ENCODE peak calls at places on chromosomes 2 and 18, in six cellular contexts. One of them, this sample, is unnamed.

GRCh38 chr2:62817995-62818713 is 112.6 kb downstream of the EHBP1 start:
- DNase-seq in upper lobe of left lung: no peak
- DNase-seq in colonic mucosa: no peak
- DNase-seq in epithelial cell of esophagus: peak
- DNase-seq in dorsolateral prefrontal cortex: no peak
- DNase-seq in ascending aorta: no peak
- DNase-seq in this sample: no peak

GRCh38 chr2:159317392-159318088 is 31.0 kb upstream of the WDSUB1 start:
- DNase-seq in upper lobe of left lung: no peak
- DNase-seq in colonic mucosa: no peak
- DNase-seq in epithelial cell of esophagus: peak
- DNase-seq in dorsolateral prefrontal cortex: no peak
- DNase-seq in ascending aorta: no peak
- DNase-seq in this sample: no peak

GRCh38 chr2:210443527-210443926 is 33.0 kb downstream of the LANCL1 start:
- DNase-seq in upper lobe of left lung: no peak
- DNase-seq in colonic mucosa: no peak
- DNase-seq in epithelial cell of esophagus: no peak
- DNase-seq in dorsolateral prefrontal cortex: no peak
- DNase-seq in ascending aorta: no peak
- DNase-seq in this sample: no peak

GRCh38 chr18:9642799-9643445 is 28.6 kb upstream of the PPP4R1 start:
- DNase-seq in upper lobe of left lung: no peak
- DNase-seq in colonic mucosa: no peak
- DNase-seq in epithelial cell of esophagus: peak
- DNase-seq in dorsolateral prefrontal cortex: no peak
- DNase-seq in ascending aorta: peak
- DNase-seq in this sample: peak

GRCh38 chr2:189772212-189772611 is 9.6 kb upstream of the OSGEPL1 start:
- DNase-seq in upper lobe of left lung: no peak
- DNase-seq in colonic mucosa: no peak
- DNase-seq in epithelial cell of esophagus: peak
- DNase-seq in dorsolateral prefrontal cortex: no peak
- DNase-seq in ascending aorta: no peak
- DNase-seq in this sample: no peak

GRCh38 chr2:234747833-234748559 is 203.8 kb upstream of the SH3BP4 start:
- DNase-seq in upper lobe of left lung: no peak
- DNase-seq in colonic mucosa: no peak
- DNase-seq in epithelial cell of esophagus: no peak
- DNase-seq in dorsolateral prefrontal cortex: no peak
- DNase-seq in ascending aorta: no peak
- DNase-seq in this sample: no peak

GRCh38 chr2:181656450-181657261 is at the start of gene CERKL:
- DNase-seq in upper lobe of left lung: peak
- DNase-seq in colonic mucosa: peak
- DNase-seq in epithelial cell of esophagus: peak
- DNase-seq in dorsolateral prefrontal cortex: no peak
- DNase-seq in ascending aorta: no peak
- DNase-seq in this sample: no peak

GRCh38 chr2:26911911-26912861 is 58.3 kb upstream of the MAPRE3 start:
- DNase-seq in upper lobe of left lung: no peak
- DNase-seq in colonic mucosa: no peak
- DNase-seq in epithelial cell of esophagus: peak
- DNase-seq in dorsolateral prefrontal cortex: peak
- DNase-seq in ascending aorta: peak
- DNase-seq in this sample: peak

GRCh38 chr2:49028101-49028500 is 126.2 kb downstream of the FSHR start:
- DNase-seq in upper lobe of left lung: no peak
- DNase-seq in colonic mucosa: no peak
- DNase-seq in epithelial cell of esophagus: no peak
- DNase-seq in dorsolateral prefrontal cortex: no peak
- DNase-seq in ascending aorta: no peak
- DNase-seq in this sample: no peak

GRCh38 chr2:228023619-228024018 is 152.2 kb downstream of the DAW1 start:
- DNase-seq in upper lobe of left lung: no peak
- DNase-seq in colonic mucosa: no peak
- DNase-seq in epithelial cell of esophagus: peak
- DNase-seq in dorsolateral prefrontal cortex: no peak
- DNase-seq in ascending aorta: no peak
- DNase-seq in this sample: no peak

GRCh38 chr2:203935568-203935967 is 995 bp upstream of the ICOS start:
- DNase-seq in upper lobe of left lung: no peak
- DNase-seq in colonic mucosa: no peak
- DNase-seq in epithelial cell of esophagus: no peak
- DNase-seq in dorsolateral prefrontal cortex: no peak
- DNase-seq in ascending aorta: no peak
- DNase-seq in this sample: no peak

GRCh38 chr2:97748397-97748796 is 35.0 kb downstream of the ZAP70 start:
- DNase-seq in upper lobe of left lung: no peak
- DNase-seq in colonic mucosa: no peak
- DNase-seq in epithelial cell of esophagus: peak
- DNase-seq in dorsolateral prefrontal cortex: no peak
- DNase-seq in ascending aorta: no peak
- DNase-seq in this sample: no peak

GRCh38 chr2:59887348-59887747 is 666.1 kb downstream of the BCL11A start:
- DNase-seq in upper lobe of left lung: no peak
- DNase-seq in colonic mucosa: peak
- DNase-seq in epithelial cell of esophagus: no peak
- DNase-seq in dorsolateral prefrontal cortex: no peak
- DNase-seq in ascending aorta: no peak
- DNase-seq in this sample: no peak

GRCh38 chr2:147449323-147450080 is 395.3 kb upstream of the ACVR2A start:
- DNase-seq in upper lobe of left lung: no peak
- DNase-seq in colonic mucosa: no peak
- DNase-seq in epithelial cell of esophagus: no peak
- DNase-seq in dorsolateral prefrontal cortex: no peak
- DNase-seq in ascending aorta: no peak
- DNase-seq in this sample: no peak

GRCh38 chr2:120231564-120231973 is 8.4 kb upstream of the TMEM185B start:
- DNase-seq in upper lobe of left lung: no peak
- DNase-seq in colonic mucosa: no peak
- DNase-seq in epithelial cell of esophagus: no peak
- DNase-seq in dorsolateral prefrontal cortex: no peak
- DNase-seq in ascending aorta: peak
- DNase-seq in this sample: no peak

GRCh38 chr2:235396071-235396846 is 97.6 kb upstream of the AGAP1 start:
- DNase-seq in upper lobe of left lung: no peak
- DNase-seq in colonic mucosa: no peak
- DNase-seq in epithelial cell of esophagus: no peak
- DNase-seq in dorsolateral prefrontal cortex: no peak
- DNase-seq in ascending aorta: no peak
- DNase-seq in this sample: no peak

GRCh38 chr2:155424518-155424917 is 726.0 kb downstream of the KCNJ3 start:
- DNase-seq in upper lobe of left lung: no peak
- DNase-seq in colonic mucosa: no peak
- DNase-seq in epithelial cell of esophagus: no peak
- DNase-seq in dorsolateral prefrontal cortex: no peak
- DNase-seq in ascending aorta: no peak
- DNase-seq in this sample: no peak

GRCh38 chr2:104849618-104850097 is 4.3 kb upstream of the POU3F3 start:
- DNase-seq in upper lobe of left lung: no peak
- DNase-seq in colonic mucosa: peak
- DNase-seq in epithelial cell of esophagus: peak
- DNase-seq in dorsolateral prefrontal cortex: peak
- DNase-seq in ascending aorta: no peak
- DNase-seq in this sample: no peak

GRCh38 chr2:43171789-43172188 is 54.6 kb downstream of the ZFP36L2 start:
- DNase-seq in upper lobe of left lung: no peak
- DNase-seq in colonic mucosa: peak
- DNase-seq in epithelial cell of esophagus: no peak
- DNase-seq in dorsolateral prefrontal cortex: peak
- DNase-seq in ascending aorta: no peak
- DNase-seq in this sample: no peak

GRCh38 chr2:41928593-41928992 is 119.2 kb upstream of the PKDCC start:
- DNase-seq in upper lobe of left lung: no peak
- DNase-seq in colonic mucosa: no peak
- DNase-seq in epithelial cell of esophagus: peak
- DNase-seq in dorsolateral prefrontal cortex: no peak
- DNase-seq in ascending aorta: peak
- DNase-seq in this sample: no peak

GRCh38 chr2:220296174-220296573 is 668.7 kb downstream of the SLC4A3 start:
- DNase-seq in upper lobe of left lung: no peak
- DNase-seq in colonic mucosa: no peak
- DNase-seq in epithelial cell of esophagus: peak
- DNase-seq in dorsolateral prefrontal cortex: no peak
- DNase-seq in ascending aorta: no peak
- DNase-seq in this sample: no peak
- TF ChIP-seq CTCF in upper lobe of left lung: no peak
- TF ChIP-seq CTCF in colonic mucosa: no peak
- TF ChIP-seq CTCF in epithelial cell of esophagus: peak
- TF ChIP-seq CTCF in dorsolateral prefrontal cortex: no peak
- TF ChIP-seq CTCF in ascending aorta: no peak
- TF ChIP-seq CTCF in this sample: no peak

DNA sequence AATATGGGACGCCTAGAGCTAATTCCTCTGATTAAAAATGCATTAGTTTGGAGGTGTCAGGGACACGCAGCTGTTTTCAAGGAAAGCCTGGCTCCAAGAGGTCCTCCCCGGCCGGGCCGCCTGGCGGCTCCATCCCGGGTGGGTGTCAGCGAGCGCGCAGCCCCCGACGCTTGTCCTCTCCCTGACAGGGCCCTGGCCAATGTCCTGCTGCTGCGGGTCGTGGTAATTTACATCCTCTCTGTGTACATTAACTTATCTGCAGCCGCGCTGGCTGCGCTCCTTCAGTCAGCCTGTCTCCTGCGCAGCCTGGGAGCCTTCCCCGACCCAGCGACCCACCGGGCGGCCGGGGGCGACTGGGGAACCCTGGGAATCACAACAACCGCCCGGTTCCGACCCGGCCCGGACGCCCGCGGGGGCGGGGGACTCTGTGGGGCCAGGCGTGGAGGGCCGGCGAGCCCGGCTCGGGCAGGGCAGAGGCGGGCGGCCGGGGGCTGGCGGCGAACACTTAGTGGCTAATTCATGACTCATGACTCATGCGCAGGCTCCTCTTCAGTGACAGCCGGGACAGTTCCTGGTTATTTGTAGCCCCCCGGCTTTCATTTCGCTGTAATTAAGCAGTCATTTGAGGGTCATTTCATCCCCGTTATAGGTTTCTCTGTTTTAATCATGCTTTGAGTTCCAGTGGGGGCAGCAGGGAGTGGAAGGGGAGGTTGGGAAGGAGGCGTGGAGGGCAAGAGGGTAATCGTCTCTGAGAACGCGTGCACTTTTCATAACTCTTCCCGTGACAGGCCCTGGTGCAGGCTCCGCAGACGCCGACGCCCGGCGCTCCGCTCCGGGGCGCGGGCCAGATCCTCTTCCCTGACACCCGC is 141.9 kb upstream of the CTAGE1 start:
- DNase-seq in upper lobe of left lung: peak
- DNase-seq in colonic mucosa: peak
- DNase-seq in epithelial cell of esophagus: peak
- DNase-seq in dorsolateral prefrontal cortex: no peak
- DNase-seq in ascending aorta: peak
- DNase-seq in this sample: peak
- TF ChIP-seq CTCF in upper lobe of left lung: peak
- TF ChIP-seq CTCF in colonic mucosa: peak
- TF ChIP-seq CTCF in epithelial cell of esophagus: peak
- TF ChIP-seq CTCF in dorsolateral prefrontal cortex: no peak
- TF ChIP-seq CTCF in ascending aorta: peak
- TF ChIP-seq CTCF in this sample: peak

DNA sequence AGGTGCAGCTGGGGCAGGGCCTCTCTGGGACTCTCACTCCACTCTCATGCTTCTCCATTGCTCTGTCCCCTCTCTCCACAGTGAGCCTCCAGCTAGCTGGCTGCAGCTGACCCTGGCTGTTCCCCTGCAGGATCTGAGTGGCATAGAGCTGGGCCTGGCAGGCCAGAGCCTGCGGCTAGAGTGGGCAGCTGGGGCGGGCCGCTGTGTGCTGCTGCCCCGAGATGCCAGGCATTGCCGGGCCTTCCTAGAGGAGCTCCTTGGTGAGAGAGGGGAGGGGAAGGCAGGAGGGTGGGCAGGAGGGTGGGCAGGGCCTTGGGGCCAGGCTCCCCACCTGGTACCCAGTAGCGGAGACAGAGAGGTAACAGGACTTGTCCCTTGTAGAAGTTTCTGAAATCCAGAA is 13.8 kb upstream of the SLC4A3 start:
- DNase-seq in upper lobe of left lung: no peak
- DNase-seq in colonic mucosa: no peak
- DNase-seq in epithelial cell of esophagus: no peak
- DNase-seq in dorsolateral prefrontal cortex: no peak
- DNase-seq in ascending aorta: no peak
- DNase-seq in this sample: no peak
- TF ChIP-seq CTCF in upper lobe of left lung: no peak
- TF ChIP-seq CTCF in colonic mucosa: no peak
- TF ChIP-seq CTCF in epithelial cell of esophagus: no peak
- TF ChIP-seq CTCF in dorsolateral prefrontal cortex: no peak
- TF ChIP-seq CTCF in ascending aorta: no peak
- TF ChIP-seq CTCF in this sample: no peak

DNA sequence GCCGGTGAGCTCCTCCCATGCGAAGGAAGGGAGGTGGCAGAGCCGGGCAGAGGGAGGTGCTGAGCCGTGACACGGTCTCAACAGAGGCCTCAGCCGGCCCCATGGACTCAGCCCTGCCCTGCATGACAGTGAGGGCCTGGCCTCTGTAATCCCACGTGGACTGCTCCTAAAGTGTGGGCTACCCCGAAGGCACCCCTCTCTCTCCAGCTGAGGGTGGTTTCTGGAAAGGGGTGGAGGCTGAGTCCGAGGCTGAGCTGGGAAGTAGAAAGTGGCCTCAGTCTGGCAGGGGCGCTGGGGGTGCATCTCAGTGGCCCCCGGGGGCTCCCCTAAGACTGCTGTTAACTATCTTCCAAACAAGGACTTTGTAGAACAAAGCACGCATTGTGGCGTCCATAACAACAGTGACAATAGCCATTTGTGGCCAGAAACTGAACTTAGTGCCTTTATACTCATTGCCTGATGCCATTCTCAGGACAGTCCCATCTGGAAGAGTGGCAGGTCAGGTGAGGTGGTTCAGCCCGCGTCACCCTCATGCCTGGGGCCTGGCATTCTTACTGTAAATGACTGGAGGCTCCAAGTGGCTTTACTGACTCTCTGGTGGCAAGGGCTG is 192.4 kb downstream of the TWIST2 start:
- DNase-seq in upper lobe of left lung: no peak
- DNase-seq in colonic mucosa: no peak
- DNase-seq in epithelial cell of esophagus: no peak
- DNase-seq in dorsolateral prefrontal cortex: peak
- DNase-seq in ascending aorta: no peak
- DNase-seq in this sample: no peak
- TF ChIP-seq CTCF in upper lobe of left lung: no peak
- TF ChIP-seq CTCF in colonic mucosa: no peak
- TF ChIP-seq CTCF in epithelial cell of esophagus: no peak
- TF ChIP-seq CTCF in dorsolateral prefrontal cortex: no peak
- TF ChIP-seq CTCF in ascending aorta: no peak
- TF ChIP-seq CTCF in this sample: no peak